ENCODE peak calls at places on chromosomes 1 and 21, in eight cellular contexts. F is activated naive CD8-positive, alpha-beta T cell treated with anti-CD3 and anti-CD28 coated beads, Interleukin-2, amount 50 U/mL, for 24 hours; D is keratinocyte; L is central memory CD8-positive, alpha-beta T cell; C is GM23248; G is esophagus muscularis mucosa; Y is stimulated activated CD4-positive, alpha-beta T cell treated with anti-CD3 and anti-CD28 coated beads, Interleukin-4, amount 100 ng/mL, for 4 hours; E is NCI-H1092. M is an unnamed sample.

GRCh38 chr1:240499012-240499411 is 112.9 kb downstream of the GREM2 start:
- DNase-seq in L (no peak), E (no peak), C (peak), F (no peak), D (no peak), G (no peak), Y (no peak), M (no peak)

GRCh38 chr1:236602171-236602570 is 2.1 kb downstream of the HEATR1 start:
- DNase-seq in D (no peak), L (no peak), C (no peak), E (no peak), G (no peak), Y (no peak), F (no peak), M (no peak)

GRCh38 chr1:28246427-28246832 is 10.5 kb downstream of the ATP5IF1 start:
- DNase-seq in E (no peak), G (no peak), D (no peak), Y (no peak), F (no peak), C (peak), L (no peak), M (no peak)

GRCh38 chr1:157969693-157970485 is 23.6 kb upstream of the KIRREL1 start:
- DNase-seq in F (no peak), D (peak), C (peak), Y (no peak), L (no peak), G (no peak), E (no peak), M (no peak)

GRCh38 chr1:5651964-5652751 is 340.1 kb downstream of the NPHP4 start:
- DNase-seq in C (no peak), G (no peak), D (peak), L (no peak), Y (no peak), E (no peak), F (no peak), M (no peak)

GRCh38 chr21:32994305-32994704 is 31.4 kb upstream of the OLIG2 start:
- DNase-seq in L (no peak), D (no peak), E (no peak), G (no peak), C (peak), F (no peak), Y (no peak), M (no peak)

GRCh38 chr21:36709868-36710728 is 11.2 kb downstream of the SIM2 start:
- DNase-seq in G (no peak), C (no peak), Y (no peak), D (no peak), F (no peak), E (no peak), L (no peak), M (no peak)

GRCh38 chr1:12113433-12114339 is 50.6 kb downstream of the TNFRSF8 start:
- DNase-seq in G (no peak), D (no peak), E (peak), F (no peak), L (no peak), Y (no peak), C (peak), M (no peak)

GRCh38 chr1:205907794-205908193 is 35.5 kb downstream of the SLC26A9 start:
- DNase-seq in D (no peak), G (peak), Y (no peak), E (no peak), F (no peak), C (peak), L (no peak), M (no peak)

GRCh38 chr1:29542476-29543015 is 306.2 kb downstream of the PTPRU start:
- DNase-seq in Y (no peak), E (peak), F (no peak), G (no peak), C (no peak), L (no peak), D (no peak), M (no peak)

GRCh38 chr21:42067531-42068255 is 3.4 kb upstream of the UMODL1 start:
- DNase-seq in E (no peak), D (no peak), F (no peak), L (no peak), Y (no peak), C (no peak), G (no peak), M (no peak)

GRCh38 chr1:57770236-57770635 is 346.4 kb upstream of the DAB1 start:
- DNase-seq in D (no peak), G (no peak), Y (no peak), L (no peak), F (no peak), C (no peak), E (no peak), M (no peak)

GRCh38 chr21:28822882-28823335 is 169.8 kb downstream of the LTN1 start:
- DNase-seq in F (no peak), C (peak), E (no peak), L (no peak), G (no peak), Y (no peak), D (no peak), M (no peak)

GRCh38 chr1:198467342-198467741 is 73.1 kb downstream of the ATP6V1G3 start:
- DNase-seq in L (no peak), G (no peak), F (no peak), D (no peak), E (no peak), Y (no peak), C (no peak), M (no peak)

GRCh38 chr21:26686278-26686677 is 113.2 kb upstream of the CYYR1 start:
- DNase-seq in G (no peak), Y (no peak), C (peak), L (no peak), F (peak), D (no peak), E (no peak), M (no peak)

GRCh38 chr1:7218210-7218832 is 433.1 kb downstream of the CAMTA1 start:
- DNase-seq in C (peak), G (peak), Y (peak), D (no peak), E (peak), L (no peak), F (peak), M (no peak)

GRCh38 chr1:29145739-29146437 is 22.2 kb upstream of the TMEM200B start:
- DNase-seq in D (no peak), E (no peak), G (no peak), C (peak), F (no peak), L (no peak), Y (no peak), M (no peak)

GRCh38 chr1:32696041-32696440 is 6.5 kb downstream of the SYNC start:
- DNase-seq in L (no peak), E (no peak), F (no peak), C (no peak), G (no peak), Y (no peak), D (no peak), M (no peak)

M was measured in activated T-helper 1 cell treated with anti-CD3 and anti-CD28 coated beads, Interleukin-2, amount 50 U/mL, for 16 hours.